ENCODE peak calls at places on chromosomes 4 and X, in five cellular contexts. One of them, this sample, is unnamed.

GRCh38 chr4:183399616-183400015 is 44.8 kb upstream of the CDKN2AIP start:
- DNase-seq in BJ: no peak
- DNase-seq in endothelial cell: no peak
- DNase-seq in cardiac fibroblast: no peak
- DNase-seq in psoas muscle: no peak
- DNase-seq in this sample: no peak

GRCh38 chr4:81290818-81291217 is 75.8 kb upstream of the PRKG2 start:
- DNase-seq in BJ: no peak
- DNase-seq in endothelial cell: no peak
- DNase-seq in cardiac fibroblast: no peak
- DNase-seq in psoas muscle: no peak
- DNase-seq in this sample: no peak

GRCh38 chr4:54230479-54231418 is 1.7 kb downstream of the PDGFRA start:
- DNase-seq in BJ: no peak
- DNase-seq in endothelial cell: peak; percentile 17
- DNase-seq in cardiac fibroblast: peak; percentile 69
- DNase-seq in psoas muscle: peak; percentile 81
- DNase-seq in this sample: peak; percentile 85

GRCh38 chr4:20431422-20432014 is 179.8 kb downstream of the SLIT2 start:
- DNase-seq in BJ: no peak
- DNase-seq in endothelial cell: no peak
- DNase-seq in cardiac fibroblast: peak; percentile 53
- DNase-seq in psoas muscle: no peak
- DNase-seq in this sample: no peak

GRCh38 chr4:23857353-23857752 is 32.5 kb downstream of the PPARGC1A start:
- DNase-seq in BJ: no peak
- DNase-seq in endothelial cell: no peak
- DNase-seq in cardiac fibroblast: peak; percentile 31
- DNase-seq in psoas muscle: no peak
- DNase-seq in this sample: no peak

GRCh38 chrX:45750639-45751038 is 550.0 kb upstream of the DIPK2B start:
- DNase-seq in BJ: no peak
- DNase-seq in endothelial cell: no peak
- DNase-seq in cardiac fibroblast: peak; percentile 31
- DNase-seq in psoas muscle: no peak
- DNase-seq in this sample: no peak

GRCh38 chr4:145315828-145316227 is 135.4 kb upstream of the OTUD4 start:
- DNase-seq in BJ: peak; percentile 84
- DNase-seq in endothelial cell: no peak
- DNase-seq in cardiac fibroblast: no peak
- DNase-seq in psoas muscle: no peak
- DNase-seq in this sample: no peak

GRCh38 chrX:130628522-130628921 is 226.7 kb downstream of the RBMX2 start:
- DNase-seq in BJ: no peak
- DNase-seq in endothelial cell: no peak
- DNase-seq in cardiac fibroblast: no peak
- DNase-seq in psoas muscle: no peak
- DNase-seq in this sample: no peak

GRCh38 chrX:18617351-18617750 is 54.6 kb downstream of the RS1 start:
- DNase-seq in BJ: no peak
- DNase-seq in endothelial cell: no peak
- DNase-seq in cardiac fibroblast: peak; percentile 81
- DNase-seq in psoas muscle: no peak
- DNase-seq in this sample: no peak

GRCh38 chrX:50736651-50737050 is 77.3 kb downstream of the SHROOM4 start:
- DNase-seq in BJ: no peak
- DNase-seq in endothelial cell: no peak
- DNase-seq in cardiac fibroblast: no peak
- DNase-seq in psoas muscle: no peak
- DNase-seq in this sample: no peak

GRCh38 chr4:151318310-151319006 is 6.9 kb downstream of the SH3D19 start:
- DNase-seq in BJ: no peak
- DNase-seq in endothelial cell: no peak
- DNase-seq in cardiac fibroblast: no peak
- DNase-seq in psoas muscle: no peak
- DNase-seq in this sample: no peak

GRCh38 chr4:128299848-128300247 is 12.2 kb upstream of the PGRMC2 start:
- DNase-seq in BJ: no peak
- DNase-seq in endothelial cell: no peak
- DNase-seq in cardiac fibroblast: no peak
- DNase-seq in psoas muscle: no peak
- DNase-seq in this sample: no peak

GRCh38 chr4:80265571-80266266 is 745 bp upstream of the FGF5 start:
- DNase-seq in BJ: peak; percentile 47
- DNase-seq in endothelial cell: no peak
- DNase-seq in cardiac fibroblast: peak; percentile 91
- DNase-seq in psoas muscle: no peak
- DNase-seq in this sample: no peak

DNA sequence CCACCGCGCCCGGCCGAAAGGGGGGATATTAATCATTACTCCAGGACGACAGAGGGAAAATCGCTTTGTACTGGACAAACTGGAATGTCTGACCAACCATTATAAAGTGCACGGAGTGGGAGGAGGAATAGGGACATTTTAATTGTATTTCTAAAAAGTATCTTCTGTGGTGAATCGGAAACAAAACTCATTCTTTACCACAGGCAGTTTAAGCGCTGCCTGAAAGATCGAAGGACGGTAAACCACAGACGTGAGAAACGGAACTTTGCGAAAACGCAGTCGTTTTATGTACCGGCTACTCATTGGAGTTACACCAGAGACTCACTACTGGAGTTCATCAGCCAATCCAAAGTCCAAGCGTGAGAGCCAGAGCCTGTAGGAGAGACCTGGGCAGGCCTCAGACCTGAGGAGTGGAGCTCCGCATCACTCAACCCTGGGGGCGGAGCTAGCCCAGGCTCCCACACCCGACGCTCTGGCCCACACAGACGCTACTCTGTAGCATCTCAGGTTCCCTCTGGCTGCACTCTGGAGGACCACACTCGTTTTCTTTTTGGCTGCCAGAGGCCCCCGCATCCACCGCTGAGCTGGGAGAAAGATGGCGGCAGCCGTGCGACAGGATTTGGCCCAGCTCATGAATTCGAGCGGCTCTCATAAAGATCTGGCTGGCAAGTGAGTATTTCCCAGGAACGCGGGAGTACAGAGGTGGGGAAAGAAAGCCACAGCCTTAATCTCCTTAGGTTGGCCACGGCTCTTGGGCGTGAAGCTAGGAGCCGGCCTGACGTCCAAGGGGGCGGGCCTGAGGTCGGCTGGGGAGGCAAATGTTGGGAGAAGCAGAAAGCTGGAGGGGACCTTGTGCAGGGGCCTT is at the start of gene COPS4:
- DNase-seq in BJ: peak; percentile 99
- DNase-seq in endothelial cell: peak; percentile 89
- DNase-seq in cardiac fibroblast: peak; percentile 100
- DNase-seq in psoas muscle: peak; percentile 98
- DNase-seq in this sample: peak; percentile 98
- TF ChIP-seq CTCF in BJ: peak; percentile 64
- TF ChIP-seq CTCF in endothelial cell: peak; percentile 8
- TF ChIP-seq CTCF in cardiac fibroblast: peak; percentile 59
- TF ChIP-seq CTCF in psoas muscle: peak; percentile 34
- TF ChIP-seq CTCF in this sample: no peak

DNA sequence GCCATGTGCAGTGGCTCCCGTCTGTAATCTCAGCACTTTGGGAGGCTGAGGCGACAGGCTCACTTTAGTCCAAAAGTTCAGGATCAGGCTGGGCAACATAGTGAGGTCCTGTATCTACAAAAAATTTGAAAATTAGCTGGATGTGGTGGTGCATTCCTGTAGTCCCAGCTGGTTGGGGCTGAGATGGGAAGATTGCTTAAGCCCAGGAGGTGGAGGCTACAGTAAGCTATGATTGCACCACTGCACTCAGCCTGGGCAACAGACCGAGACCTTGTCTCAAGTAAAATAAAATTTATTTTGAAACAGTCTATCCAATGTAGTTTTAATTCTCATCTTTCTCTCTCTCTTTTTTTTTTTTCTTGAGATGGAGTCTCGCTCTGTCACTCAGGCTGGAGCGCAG is 21.1 kb downstream of the RBM10 start:
- DNase-seq in BJ: no peak
- DNase-seq in endothelial cell: no peak
- DNase-seq in cardiac fibroblast: peak; percentile 40
- DNase-seq in psoas muscle: no peak
- DNase-seq in this sample: no peak
- TF ChIP-seq CTCF in BJ: no peak
- TF ChIP-seq CTCF in endothelial cell: no peak
- TF ChIP-seq CTCF in cardiac fibroblast: no peak
- TF ChIP-seq CTCF in psoas muscle: no peak
- TF ChIP-seq CTCF in this sample: no peak

GRCh38 chrX:133374874-133375387 is 40.4 kb downstream of the GPC4 start:
- DNase-seq in BJ: no peak
- DNase-seq in endothelial cell: no peak
- DNase-seq in cardiac fibroblast: no peak
- DNase-seq in psoas muscle: no peak
- DNase-seq in this sample: no peak

GRCh38 chrX:133373366-133374079 is 41.8 kb downstream of the GPC4 start:
- DNase-seq in BJ: no peak
- DNase-seq in endothelial cell: no peak
- DNase-seq in cardiac fibroblast: no peak
- DNase-seq in psoas muscle: no peak
- DNase-seq in this sample: no peak

GRCh38 chrX:133380882-133381619 is 34.2 kb downstream of the GPC4 start:
- DNase-seq in BJ: no peak
- DNase-seq in endothelial cell: no peak
- DNase-seq in cardiac fibroblast: no peak
- DNase-seq in psoas muscle: no peak
- DNase-seq in this sample: no peak

GRCh38 chrX:133375558-133376340 is 39.5 kb downstream of the GPC4 start:
- DNase-seq in BJ: no peak
- DNase-seq in endothelial cell: no peak
- DNase-seq in cardiac fibroblast: no peak
- DNase-seq in psoas muscle: peak; percentile 54
- DNase-seq in this sample: no peak

DNA sequence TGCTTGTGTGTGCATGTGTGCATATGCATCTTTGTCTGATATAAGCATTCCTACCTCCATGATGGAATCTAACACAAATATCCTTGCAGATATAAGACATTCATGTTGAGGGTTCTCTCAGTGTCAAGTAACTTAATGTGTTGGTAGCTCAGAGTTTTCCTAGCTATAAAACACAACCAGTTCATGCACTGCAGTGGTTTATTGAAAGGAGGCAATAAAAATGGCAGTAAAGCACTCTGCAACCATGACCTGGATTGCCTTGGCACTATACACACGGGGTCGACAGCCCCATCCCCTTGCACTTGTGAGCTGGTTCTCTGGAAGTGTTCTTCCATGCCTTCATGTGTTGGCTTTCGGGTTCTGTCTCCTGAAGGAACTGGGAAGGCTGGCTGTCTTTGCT is 38.9 kb downstream of the GPC4 start:
- DNase-seq in BJ: no peak
- DNase-seq in endothelial cell: no peak
- DNase-seq in cardiac fibroblast: no peak
- DNase-seq in psoas muscle: no peak
- DNase-seq in this sample: no peak
- TF ChIP-seq CTCF in BJ: no peak
- TF ChIP-seq CTCF in endothelial cell: no peak
- TF ChIP-seq CTCF in cardiac fibroblast: no peak
- TF ChIP-seq CTCF in psoas muscle: no peak
- TF ChIP-seq CTCF in this sample: no peak

DNA sequence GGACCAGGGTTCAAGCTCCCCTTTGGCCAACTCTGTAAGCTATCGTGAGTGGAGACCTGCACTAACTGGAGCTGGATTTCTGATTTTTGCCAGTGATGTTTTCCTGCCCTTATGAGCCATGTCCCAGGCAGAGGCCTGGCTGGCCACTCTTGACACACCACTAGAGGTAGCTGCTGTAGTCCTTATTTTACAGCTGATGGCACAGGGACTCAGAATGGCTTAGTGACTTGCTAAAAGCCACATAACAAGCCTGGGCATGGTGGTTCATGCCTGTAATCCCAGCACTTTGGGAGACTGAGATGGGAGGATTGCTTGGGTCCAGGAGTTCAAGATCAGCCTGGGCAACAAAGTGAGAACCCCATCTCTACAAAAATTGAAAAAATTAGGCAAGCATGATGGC is 33.4 kb downstream of the CYTL1 start:
- DNase-seq in BJ: no peak
- DNase-seq in endothelial cell: peak; percentile 17
- DNase-seq in cardiac fibroblast: no peak
- DNase-seq in psoas muscle: no peak
- DNase-seq in this sample: no peak
- TF ChIP-seq CTCF in BJ: peak; percentile 40
- TF ChIP-seq CTCF in endothelial cell: no peak
- TF ChIP-seq CTCF in cardiac fibroblast: no peak
- TF ChIP-seq CTCF in psoas muscle: no peak
- TF ChIP-seq CTCF in this sample: no peak

DNA sequence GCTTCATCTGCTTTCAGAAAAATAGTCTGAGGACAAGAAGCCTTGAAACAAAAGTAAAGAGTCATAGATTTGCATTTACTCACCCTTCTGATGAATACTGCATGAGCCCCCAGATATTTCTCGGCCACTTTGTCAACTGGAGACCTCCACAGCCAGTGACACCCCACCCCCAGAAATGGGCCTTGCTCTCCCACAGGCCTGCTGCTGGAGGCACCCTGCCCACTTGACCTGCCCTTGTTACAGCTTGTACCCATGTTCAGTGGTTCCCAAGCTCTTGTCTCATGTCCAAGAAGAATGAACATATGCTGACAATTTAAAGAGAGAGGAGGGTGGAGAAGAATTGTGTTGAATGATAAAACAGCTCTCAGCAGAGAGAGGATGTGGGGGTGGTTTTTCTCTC is 225.1 kb downstream of the DCAF12L2 start:
- DNase-seq in BJ: no peak
- DNase-seq in endothelial cell: no peak
- DNase-seq in cardiac fibroblast: no peak
- DNase-seq in psoas muscle: no peak
- DNase-seq in this sample: no peak
- TF ChIP-seq CTCF in BJ: no peak
- TF ChIP-seq CTCF in endothelial cell: no peak
- TF ChIP-seq CTCF in cardiac fibroblast: no peak
- TF ChIP-seq CTCF in psoas muscle: no peak
- TF ChIP-seq CTCF in this sample: no peak

GRCh38 chr4:27048350-27049100 is 187.9 kb downstream of the STIM2 start:
- DNase-seq in BJ: no peak
- DNase-seq in endothelial cell: no peak
- DNase-seq in cardiac fibroblast: peak; percentile 51
- DNase-seq in psoas muscle: no peak
- DNase-seq in this sample: no peak
- TF ChIP-seq CTCF in BJ: peak; percentile 62
- TF ChIP-seq CTCF in endothelial cell: peak; percentile 88
- TF ChIP-seq CTCF in cardiac fibroblast: peak; percentile 57
- TF ChIP-seq CTCF in psoas muscle: peak; percentile 80
- TF ChIP-seq CTCF in this sample: peak; percentile 55

GRCh38 chr4:8723222-8723980 is 130.8 kb downstream of the CPZ start:
- DNase-seq in BJ: no peak
- DNase-seq in endothelial cell: no peak
- DNase-seq in cardiac fibroblast: no peak
- DNase-seq in psoas muscle: peak; percentile 44
- DNase-seq in this sample: peak; percentile 67
- TF ChIP-seq CTCF in BJ: no peak
- TF ChIP-seq CTCF in endothelial cell: no peak
- TF ChIP-seq CTCF in cardiac fibroblast: no peak
- TF ChIP-seq CTCF in psoas muscle: no peak
- TF ChIP-seq CTCF in this sample: no peak

GRCh38 chrX:105191878-105192277 is 28.6 kb downstream of the TEX13A start:
- DNase-seq in BJ: no peak
- DNase-seq in endothelial cell: peak; percentile 4
- DNase-seq in cardiac fibroblast: peak; percentile 20
- DNase-seq in psoas muscle: no peak
- DNase-seq in this sample: no peak
- TF ChIP-seq CTCF in BJ: peak; percentile 54
- TF ChIP-seq CTCF in endothelial cell: no peak
- TF ChIP-seq CTCF in cardiac fibroblast: peak; percentile 64
- TF ChIP-seq CTCF in psoas muscle: peak; percentile 9
- TF ChIP-seq CTCF in this sample: no peak

This sample was measured in coronary artery.